ENCODE peak calls at places on chromosome 18, in six cellular contexts. E is lower leg skin, U is brain microvascular endothelial cell, F is prostate gland, X is left ventricle myocardium inferior, M is GM06990. V is an unnamed sample.

GRCh38 chr18:76997951-76998808 is 134.4 kb downstream of the MBP start:
- DNase-seq in F (no peak), E (no peak), U (no peak), M (no peak), X (no peak), V (no peak)

GRCh38 chr18:75252136-75252535 is 41.5 kb downstream of the TSHZ1 start:
- DNase-seq in M (no peak), U (no peak), E (no peak), X (no peak), F (no peak), V (no peak)

GRCh38 chr18:45339819-45340550 is 275.3 kb upstream of the SLC14A2 start:
- DNase-seq in U (no peak), E (no peak), F (no peak), X (no peak), M (no peak), V (no peak)

GRCh38 chr18:79479761-79480161 is 84.0 kb downstream of the NFATC1 start:
- DNase-seq in F (no peak), M (no peak), E (no peak), U (no peak), X (peak; percentile 6), V (no peak)

GRCh38 chr18:46475367-46475752 is 181.7 kb downstream of the LOXHD1 start:
- DNase-seq in F (no peak), X (no peak), U (no peak), M (no peak), E (no peak), V (no peak)

GRCh38 chr18:76923485-76924085 is 101.2 kb downstream of the ZNF236 start:
- DNase-seq in M (no peak), U (peak; percentile 12), F (no peak), E (no peak), X (no peak), V (peak; percentile 32)

GRCh38 chr18:70128271-70128670 is 77.2 kb downstream of the RTTN start:
- DNase-seq in M (no peak), E (no peak), U (no peak), F (no peak), X (no peak), V (no peak)

GRCh38 chr18:67692811-67693210 is 176.3 kb upstream of the DSEL start:
- DNase-seq in F (no peak), E (no peak), U (no peak), X (no peak), M (no peak), V (no peak)

GRCh38 chr18:22570492-22570891 is 152.8 kb upstream of the CTAGE1 start:
- DNase-seq in U (no peak), M (no peak), E (no peak), X (no peak), F (no peak), V (no peak)

GRCh38 chr18:45046961-45047360 is 366.3 kb downstream of the SETBP1 start:
- DNase-seq in F (no peak), E (no peak), M (no peak), U (no peak), X (no peak), V (no peak)

GRCh38 chr18:49044898-49045297 is 94.1 kb upstream of the SMAD7 start:
- DNase-seq in F (no peak), E (no peak), X (no peak), U (no peak), M (no peak), V (no peak)

GRCh38 chr18:49038423-49038822 is 87.7 kb upstream of the SMAD7 start:
- DNase-seq in X (no peak), M (no peak), U (no peak), F (no peak), E (no peak), V (no peak)

GRCh38 chr18:49046125-49046524 is 95.4 kb upstream of the SMAD7 start:
- DNase-seq in E (no peak), X (no peak), M (no peak), U (no peak), F (no peak), V (no peak)

GRCh38 chr18:49045585-49045984 is 94.8 kb upstream of the SMAD7 start:
- DNase-seq in M (no peak), E (no peak), U (no peak), F (no peak), X (no peak), V (no peak)

DNA sequence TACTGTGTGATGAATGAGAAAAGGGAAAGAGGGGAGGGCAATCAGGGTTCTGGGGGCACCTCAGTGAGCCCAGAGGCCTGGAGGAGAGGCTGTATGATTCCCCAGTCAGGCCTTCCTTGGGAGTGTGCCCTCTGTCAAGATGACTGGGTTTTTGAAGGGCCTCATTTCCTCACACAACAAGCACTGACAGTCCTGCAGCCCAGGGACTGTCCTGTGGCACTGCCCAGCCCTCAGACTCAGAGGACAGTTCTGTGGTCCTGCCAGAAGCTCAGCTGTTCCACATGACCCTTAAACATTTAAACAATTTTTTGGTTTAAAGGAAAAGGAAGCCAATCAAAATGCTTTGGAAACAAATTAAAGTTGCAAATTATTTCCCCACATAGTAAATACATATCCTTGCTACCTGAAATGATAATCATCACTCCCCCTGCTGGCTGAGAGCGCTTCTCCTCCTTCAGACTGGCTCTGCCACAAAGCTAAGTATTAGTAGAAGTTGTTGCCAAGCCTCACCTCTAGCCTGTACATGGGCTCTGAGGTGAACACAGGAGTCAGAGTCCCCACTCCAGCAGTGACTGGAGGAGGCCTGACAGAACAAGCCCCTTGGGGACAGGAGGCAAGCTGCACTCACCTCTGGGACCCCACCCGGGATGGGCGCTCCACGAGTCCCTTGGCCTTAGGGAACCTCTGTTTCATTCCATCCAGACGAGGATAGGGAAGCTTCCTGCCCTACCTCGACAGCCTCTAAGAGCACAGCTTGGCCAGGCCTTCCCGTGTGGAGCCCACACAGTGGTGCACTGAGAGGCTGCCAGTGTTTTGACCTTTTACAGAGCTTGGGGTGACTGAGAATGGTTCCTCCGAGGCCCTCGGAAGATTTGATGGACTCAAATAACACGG is 91.2 kb upstream of the SMAD7 start:
- DNase-seq in U (peak; percentile 50), M (no peak), E (no peak), F (peak; percentile 78), X (peak; percentile 58), V (peak; percentile 72)
- TF ChIP-seq CTCF in U (peak; percentile 84), M (peak; percentile 57), E (no peak), F (peak; percentile 72), X (peak; percentile 78), V (peak; percentile 73)

GRCh38 chr18:62522178-62522509 is 681 bp upstream of the ZCCHC2 start:
- DNase-seq in F (no peak), E (no peak), U (no peak), M (no peak), X (no peak), V (no peak)

GRCh38 chr18:62522510-62523254 is at the start of gene ZCCHC2:
- DNase-seq in E (peak; percentile 97), X (peak; percentile 99), F (peak; percentile 98), M (peak; percentile 99), U (peak; percentile 95), V (peak; percentile 99)

GRCh38 chr18:62519684-62520083 is 3.1 kb upstream of the ZCCHC2 start:
- DNase-seq in F (no peak), E (no peak), X (no peak), U (no peak), M (no peak), V (no peak)

GRCh38 chr18:62521588-62521987 is 1.2 kb upstream of the ZCCHC2 start:
- DNase-seq in E (no peak), U (no peak), M (no peak), X (no peak), F (no peak), V (peak; percentile 13)

GRCh38 chr18:62521082-62521481 is 1.7 kb upstream of the ZCCHC2 start:
- DNase-seq in F (no peak), M (no peak), E (no peak), X (no peak), U (no peak), V (no peak)
- H3K4me3 ChIP-seq in F (peak overlapping the region; percentile 85), M (no peak overlapping the region), E (no peak overlapping the region), X (peak overlapping the region; percentile 97), U (no peak overlapping the region), V (no peak overlapping the region)

GRCh38 chr18:50038448-50038847 is 156.5 kb downstream of the MYO5B start:
- DNase-seq in X (no peak), F (no peak), E (no peak), U (peak; percentile 51), M (no peak), V (peak; percentile 37)

GRCh38 chr18:50034029-50034428 is 160.9 kb downstream of the MYO5B start:
- DNase-seq in X (no peak), E (no peak), U (no peak), M (no peak), F (no peak), V (no peak)

GRCh38 chr18:50030146-50030545 is 164.8 kb downstream of the MYO5B start:
- DNase-seq in M (no peak), U (no peak), E (no peak), X (no peak), F (no peak), V (no peak)

GRCh38 chr18:50033004-50033403 is 161.9 kb downstream of the MYO5B start:
- DNase-seq in F (no peak), M (no peak), U (no peak), E (no peak), X (no peak), V (no peak)
- TF ChIP-seq CTCF in F (no peak), M (no peak), U (no peak), E (no peak), X (no peak), V (no peak)

DNA sequence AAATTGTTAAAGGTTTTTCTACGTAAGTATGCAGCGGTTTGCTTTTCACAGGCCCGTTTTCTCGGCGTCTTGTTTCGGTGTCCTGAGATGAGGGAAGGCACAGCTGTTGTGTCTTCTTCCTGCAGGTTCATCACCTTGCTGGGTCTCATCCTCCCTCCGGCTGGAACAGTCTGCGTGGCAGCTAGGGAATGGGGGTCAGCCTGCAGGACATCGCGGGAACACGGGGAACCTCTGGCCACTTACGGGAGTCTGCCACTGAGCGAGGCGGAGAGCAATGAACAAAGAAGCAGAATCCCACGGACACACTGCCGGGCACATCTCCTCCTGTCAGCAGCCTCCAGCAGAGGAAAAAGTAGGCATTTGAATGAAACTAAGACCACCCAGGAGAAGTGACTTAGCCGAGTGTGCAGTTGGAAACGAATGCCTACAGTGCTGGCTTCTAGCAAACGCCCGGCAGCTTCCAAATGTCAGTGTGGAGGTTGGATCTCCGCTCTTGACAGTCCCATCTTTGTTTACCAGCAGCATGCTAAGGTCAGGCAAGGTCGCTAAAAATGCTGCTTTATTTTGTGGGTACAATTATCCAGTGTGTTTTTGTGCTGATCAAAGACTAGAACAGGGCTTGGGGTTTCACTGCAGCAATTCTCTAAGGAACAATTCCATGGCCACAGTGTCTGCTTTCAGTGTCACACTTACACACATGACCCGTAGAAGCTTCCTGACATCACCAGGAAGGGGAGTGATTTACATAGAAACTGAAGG is 109.8 kb upstream of the SEC11C start:
- DNase-seq in E (no peak), F (no peak), M (no peak), U (no peak), X (no peak), V (no peak)
- H3K4me3 ChIP-seq in E (no peak overlapping the region), F (no peak overlapping the region), M (no peak overlapping the region), U (no peak overlapping the region), X (no peak overlapping the region), V (no peak overlapping the region)

GRCh38 chr18:59605633-59606192 is 91.5 kb downstream of the CCBE1 start:
- DNase-seq in U (peak; percentile 55), X (no peak), E (no peak), M (no peak), F (no peak), V (peak; percentile 56)

GRCh38 chr18:59609654-59610053 is 87.6 kb downstream of the CCBE1 start:
- DNase-seq in X (no peak), U (no peak), F (no peak), M (no peak), E (no peak), V (no peak)

GRCh38 chr18:59606193-59607175 is 90.7 kb downstream of the CCBE1 start:
- DNase-seq in X (peak; percentile 23), M (no peak), F (no peak), U (peak; percentile 60), E (no peak), V (peak; percentile 33)

GRCh38 chr18:59607471-59607870 is 89.8 kb downstream of the CCBE1 start:
- DNase-seq in U (no peak), E (no peak), F (no peak), M (no peak), X (no peak), V (no peak)

GRCh38 chr18:59604877-59605276 is 92.3 kb downstream of the CCBE1 start:
- DNase-seq in U (no peak), F (peak; percentile 64), M (no peak), E (peak; percentile 42), X (no peak), V (no peak)
- TF ChIP-seq CTCF in U (no peak), F (no peak), M (no peak), E (no peak), X (no peak), V (no peak)

V was measured in cardiac fibroblast.